ENCODE peak calls at places on chromosomes 12 and 14, in eight cellular contexts. K is LoVo; A is endodermal cell; S is AG08396; N is T-helper 1 cell; G is naive thymus-derived CD4-positive, alpha-beta T cell; Z is activated B cell treated with CpG ODN at 0.5 μM for 24 hours; P is A549. J is an unnamed sample.

GRCh38 chr12:20555015-20555414 is 140.1 kb upstream of the SLCO1C1 start:
- DNase-seq in P (no peak), Z (no peak), S (no peak), N (no peak), A (no peak), K (no peak), G (no peak), J (no peak)

GRCh38 chr12:112792306-112792705 is 758 bp downstream of the RPH3A start:
- DNase-seq in P (no peak), A (peak; percentile 49), S (no peak), G (no peak), N (no peak), K (no peak), Z (no peak), J (peak; percentile 63)

GRCh38 chr12:66379613-66380012 is 77.3 kb downstream of the HELB start:
- DNase-seq in N (no peak), P (no peak), G (no peak), K (no peak), S (no peak), Z (no peak), A (no peak), J (no peak)

GRCh38 chr14:39243831-39244230 is 10.1 kb downstream of the MIA2 start:
- DNase-seq in S (no peak), Z (no peak), K (no peak), G (no peak), P (no peak), N (no peak), A (no peak), J (no peak)

GRCh38 chr14:79293482-79293881 is 917.8 kb downstream of the DIO2 start:
- DNase-seq in G (no peak), A (peak; percentile 47), Z (no peak), S (no peak), K (no peak), N (no peak), P (no peak), J (peak; percentile 14)

GRCh38 chr12:2142068-2142467 is 89.3 kb downstream of the CACNA1C start:
- DNase-seq in K (no peak), N (no peak), Z (no peak), G (no peak), A (no peak), S (no peak), P (no peak), J (no peak)

GRCh38 chr14:79011091-79011919 is 841.1 kb downstream of the NRXN3 start:
- DNase-seq in Z (no peak), G (no peak), K (peak; percentile 38), P (peak; percentile 48), A (no peak), S (peak; percentile 35), N (no peak), J (peak; percentile 59)

GRCh38 chr14:52596320-52596719 is 43.7 kb downstream of the GPR137C start:
- DNase-seq in P (no peak), Z (no peak), K (no peak), S (no peak), A (peak; percentile 69), N (no peak), G (no peak), J (peak; percentile 47)

GRCh38 chr14:75022655-75023054 is 19.9 kb downstream of the EIF2B2 start:
- DNase-seq in N (no peak), G (no peak), A (peak; percentile 76), S (no peak), Z (no peak), K (no peak), P (peak; percentile 59), J (peak; percentile 9)

GRCh38 chr12:53252349-53252916 is 15.7 kb upstream of the ESPL1 start:
- DNase-seq in Z (no peak), P (no peak), A (no peak), N (no peak), K (peak; percentile 55), S (peak; percentile 43), G (no peak), J (no peak)

GRCh38 chr12:93571360-93571853 is 1.1 kb upstream of the SOCS2 start:
- DNase-seq in P (peak; percentile 79), S (peak; percentile 75), G (peak; percentile 43), Z (peak; percentile 49), K (peak; percentile 65), A (peak; percentile 99), N (peak; percentile 77), J (peak; percentile 47)

GRCh38 chr14:100542619-100543205 is 44.5 kb downstream of the BEGAIN start:
- DNase-seq in S (no peak), K (no peak), A (no peak), P (no peak), G (no peak), N (no peak), Z (no peak), J (no peak)

GRCh38 chr14:75323571-75323970 is 44.9 kb downstream of the FOS start:
- DNase-seq in P (no peak), K (no peak), G (no peak), A (no peak), S (no peak), Z (no peak), N (no peak), J (no peak)

GRCh38 chr12:43370299-43370698 is 181.7 kb downstream of the ADAMTS20 start:
- DNase-seq in Z (no peak), P (peak; percentile 17), A (no peak), G (no peak), K (peak; percentile 26), S (no peak), N (no peak), J (no peak)

GRCh38 chr12:118680361-118680963 is 300.9 kb upstream of the SRRM4 start:
- DNase-seq in K (peak; percentile 30), A (peak; percentile 80), N (no peak), S (no peak), P (peak; percentile 17), Z (no peak), G (no peak), J (no peak)

GRCh38 chr14:65137648-65138317 is 35.5 kb upstream of the MAX start:
- DNase-seq in Z (no peak), K (no peak), N (no peak), G (no peak), S (no peak), P (no peak), A (no peak), J (no peak)

GRCh38 chr12:122730215-122731014 is at the start of gene HCAR1:
- DNase-seq in G (peak; percentile 5), A (peak; percentile 73), P (no peak), K (no peak), S (no peak), Z (no peak), N (peak; percentile 87), J (peak; percentile 52)

GRCh38 chr12:95641299-95641947 is 90.1 kb upstream of the USP44 start:
- DNase-seq in Z (no peak), S (no peak), K (no peak), P (no peak), G (no peak), A (no peak), N (no peak), J (no peak)

GRCh38 chr14:31749275-31749674 is 188.1 kb downstream of the NUBPL start:
- DNase-seq in A (no peak), N (no peak), S (no peak), G (no peak), K (no peak), Z (no peak), P (no peak), J (no peak)

GRCh38 chr12:30417697-30418231 is 277.9 kb downstream of the IPO8 start:
- DNase-seq in Z (no peak), G (no peak), N (no peak), K (no peak), S (peak; percentile 48), P (no peak), A (no peak), J (no peak)

GRCh38 chr12:12240671-12241345 is 26.0 kb downstream of the LRP6 start:
- DNase-seq in S (no peak), P (peak; percentile 21), N (no peak), G (no peak), Z (no peak), A (no peak), K (no peak), J (no peak)

GRCh38 chr12:112198120-112198733 is 72.9 kb downstream of the TRAFD1 start:
- DNase-seq in A (peak; percentile 96), G (peak; percentile 20), N (peak; percentile 41), Z (peak; percentile 24), P (peak; percentile 75), K (peak; percentile 45), S (peak; percentile 69), J (peak; percentile 55)

J was measured in COR-L47.